ENCODE peak calls at places on chromosomes 3 and 15, in four cellular contexts. One of them, this sample, is unnamed.
A peak's percentile ranks its signal among the peaks of the same experiment; 100 is the strongest.

GRCh38 chr15:75199347-75199976 is 2.2 kb upstream of the C15orf39 start:
- DNase-seq in ovary: no peak
- DNase-seq in gastrocnemius medialis: no peak
- DNase-seq in A549: no peak
- DNase-seq in this sample: no peak

GRCh38 chr3:128623762-128624176 is 26.8 kb downstream of the RPN1 start:
- DNase-seq in A549: no peak
- DNase-seq in gastrocnemius medialis: no peak
- DNase-seq in ovary: no peak
- DNase-seq in this sample: no peak

GRCh38 chr15:48624700-48625099 is 20.8 kb downstream of the FBN1 start:
- DNase-seq in ovary: no peak
- DNase-seq in gastrocnemius medialis: no peak
- DNase-seq in A549: no peak
- DNase-seq in this sample: no peak

GRCh38 chr3:76811418-76811817 is 228.5 kb upstream of the ROBO2 start:
- DNase-seq in A549: no peak
- DNase-seq in gastrocnemius medialis: no peak
- DNase-seq in ovary: no peak
- DNase-seq in this sample: no peak

GRCh38 chr15:27486676-27487290 is 515.8 kb downstream of the GABRG3 start:
- DNase-seq in gastrocnemius medialis: no peak
- DNase-seq in A549: no peak
- DNase-seq in ovary: no peak
- DNase-seq in this sample: no peak

GRCh38 chr3:194773216-194773615 is 87.5 kb downstream of the FAM43A start:
- DNase-seq in A549: no peak
- DNase-seq in ovary: no peak
- DNase-seq in gastrocnemius medialis: no peak
- DNase-seq in this sample: peak; percentile 82

GRCh38 chr3:20141841-20142240 is 44.2 kb downstream of the SGO1 start:
- DNase-seq in A549: no peak
- DNase-seq in gastrocnemius medialis: peak; percentile 13
- DNase-seq in ovary: peak; percentile 25
- DNase-seq in this sample: no peak

GRCh38 chr3:12253944-12254343 is 34.9 kb upstream of the PPARG start:
- DNase-seq in ovary: no peak
- DNase-seq in A549: no peak
- DNase-seq in gastrocnemius medialis: no peak
- DNase-seq in this sample: no peak

GRCh38 chr15:77717592-77717991 is 84.9 kb upstream of the LINGO1 start:
- DNase-seq in A549: no peak
- DNase-seq in gastrocnemius medialis: no peak
- DNase-seq in ovary: no peak
- DNase-seq in this sample: no peak

GRCh38 chr3:195873971-195874370 is 34.4 kb downstream of the TNK2 start:
- DNase-seq in A549: no peak
- DNase-seq in gastrocnemius medialis: no peak
- DNase-seq in ovary: no peak
- DNase-seq in this sample: no peak

GRCh38 chr3:81749285-81749684 is 12.2 kb downstream of the GBE1 start:
- DNase-seq in ovary: no peak
- DNase-seq in gastrocnemius medialis: no peak
- DNase-seq in A549: no peak
- DNase-seq in this sample: no peak

GRCh38 chr3:5505163-5505562 is 317.7 kb downstream of the EDEM1 start:
- DNase-seq in A549: no peak
- DNase-seq in gastrocnemius medialis: no peak
- DNase-seq in ovary: no peak
- DNase-seq in this sample: no peak

GRCh38 chr15:47754312-47754711 is 37.0 kb downstream of the SEMA6D start:
- DNase-seq in A549: no peak
- DNase-seq in ovary: no peak
- DNase-seq in gastrocnemius medialis: no peak
- DNase-seq in this sample: no peak

GRCh38 chr3:127258733-127259132 is 29.1 kb downstream of the PRR20G start:
- DNase-seq in A549: no peak
- DNase-seq in gastrocnemius medialis: no peak
- DNase-seq in ovary: no peak
- DNase-seq in this sample: no peak

GRCh38 chr3:85161544-85161943 is 202.8 kb downstream of the CADM2 start:
- DNase-seq in ovary: no peak
- DNase-seq in A549: peak; percentile 8
- DNase-seq in gastrocnemius medialis: no peak
- DNase-seq in this sample: no peak

GRCh38 chr3:46904303-46905190 is 27.0 kb downstream of the PTH1R start:
- DNase-seq in gastrocnemius medialis: no peak
- DNase-seq in A549: no peak
- DNase-seq in ovary: no peak
- DNase-seq in this sample: no peak

GRCh38 chr3:48929358-48930035 is 10.9 kb downstream of the ARIH2 start:
- DNase-seq in ovary: no peak
- DNase-seq in A549: no peak
- DNase-seq in gastrocnemius medialis: no peak
- DNase-seq in this sample: no peak

GRCh38 chr3:134869153-134869726 is 74.2 kb downstream of the EPHB1 start:
- DNase-seq in gastrocnemius medialis: no peak
- DNase-seq in ovary: no peak
- DNase-seq in A549: no peak
- DNase-seq in this sample: no peak

GRCh38 chr15:60634815-60635214 is 155.9 kb upstream of the ICE2 start:
- DNase-seq in gastrocnemius medialis: no peak
- DNase-seq in ovary: no peak
- DNase-seq in A549: no peak
- DNase-seq in this sample: no peak

GRCh38 chr3:32996046-32996754 is 44.8 kb downstream of the CCR4 start:
- DNase-seq in gastrocnemius medialis: no peak
- DNase-seq in A549: no peak
- DNase-seq in ovary: no peak
- DNase-seq in this sample: no peak

GRCh38 chr3:142808103-142808917 is 80.6 kb downstream of the PCOLCE2 start:
- DNase-seq in gastrocnemius medialis: no peak
- DNase-seq in A549: peak; percentile 32
- DNase-seq in ovary: no peak
- DNase-seq in this sample: no peak

GRCh38 chr15:70475921-70476320 is 287.4 kb downstream of the UACA start:
- DNase-seq in A549: no peak
- DNase-seq in ovary: no peak
- DNase-seq in gastrocnemius medialis: no peak
- DNase-seq in this sample: no peak

GRCh38 chr15:70476441-70476840 is 286.9 kb downstream of the UACA start:
- DNase-seq in A549: no peak
- DNase-seq in gastrocnemius medialis: no peak
- DNase-seq in ovary: no peak
- DNase-seq in this sample: no peak

GRCh38 chr15:70478251-70478990 is 284.9 kb downstream of the UACA start:
- DNase-seq in A549: no peak
- DNase-seq in gastrocnemius medialis: no peak
- DNase-seq in ovary: no peak
- DNase-seq in this sample: no peak

GRCh38 chr15:70479056-70479455 is 284.3 kb downstream of the UACA start:
- DNase-seq in gastrocnemius medialis: no peak
- DNase-seq in ovary: no peak
- DNase-seq in A549: no peak
- DNase-seq in this sample: no peak

DNA sequence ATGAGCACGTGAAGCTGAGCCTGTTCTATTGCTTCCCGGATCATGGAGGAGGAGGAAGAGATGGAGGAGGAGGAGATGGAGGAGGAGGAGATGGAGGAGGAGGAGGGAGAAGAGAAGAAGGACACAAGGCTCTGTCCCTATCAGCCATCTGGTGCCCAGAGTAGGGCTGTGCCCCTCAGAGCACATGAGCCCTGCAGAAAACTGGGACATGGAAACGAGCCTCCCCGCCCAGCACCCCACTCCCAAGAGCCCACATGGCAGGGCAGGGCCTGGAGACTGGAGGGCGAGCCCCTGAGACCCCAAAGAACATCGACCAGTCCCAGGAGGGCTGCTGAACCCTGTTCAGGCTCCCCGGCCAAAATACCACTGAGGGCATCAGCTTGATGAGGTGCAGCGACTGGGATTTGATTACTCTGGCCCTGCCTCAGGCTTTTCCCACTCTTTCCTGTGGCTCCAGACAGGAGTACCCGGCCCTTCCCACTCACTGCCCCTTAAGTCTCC is 285.6 kb downstream of the UACA start:
- DNase-seq in ovary: no peak
- DNase-seq in gastrocnemius medialis: no peak
- DNase-seq in A549: no peak
- DNase-seq in this sample: no peak
- H3K4me1 ChIP-seq in ovary: peaks cover 2% of the 10 kb centered on the region
- H3K4me1 ChIP-seq in gastrocnemius medialis: peaks cover 24% of the 10 kb centered on the region
- H3K4me1 ChIP-seq in A549: peaks cover 41% of the 10 kb centered on the region
- H3K4me1 ChIP-seq in this sample: peaks cover 21% of the 10 kb centered on the region

GRCh38 chr15:26235148-26235769 is 372.1 kb upstream of the ATP10A start:
- DNase-seq in gastrocnemius medialis: no peak
- DNase-seq in A549: no peak
- DNase-seq in ovary: no peak
- DNase-seq in this sample: peak; percentile 30

GRCh38 chr15:26235864-26236263 is 372.7 kb upstream of the ATP10A start:
- DNase-seq in A549: no peak
- DNase-seq in ovary: no peak
- DNase-seq in gastrocnemius medialis: no peak
- DNase-seq in this sample: peak; percentile 36
- H3K4me3 ChIP-seq in A549: no peak overlapping the region
- H3K4me3 ChIP-seq in ovary: no peak overlapping the region
- H3K4me3 ChIP-seq in gastrocnemius medialis: no peak overlapping the region
- H3K4me3 ChIP-seq in this sample: no peak overlapping the region

DNA sequence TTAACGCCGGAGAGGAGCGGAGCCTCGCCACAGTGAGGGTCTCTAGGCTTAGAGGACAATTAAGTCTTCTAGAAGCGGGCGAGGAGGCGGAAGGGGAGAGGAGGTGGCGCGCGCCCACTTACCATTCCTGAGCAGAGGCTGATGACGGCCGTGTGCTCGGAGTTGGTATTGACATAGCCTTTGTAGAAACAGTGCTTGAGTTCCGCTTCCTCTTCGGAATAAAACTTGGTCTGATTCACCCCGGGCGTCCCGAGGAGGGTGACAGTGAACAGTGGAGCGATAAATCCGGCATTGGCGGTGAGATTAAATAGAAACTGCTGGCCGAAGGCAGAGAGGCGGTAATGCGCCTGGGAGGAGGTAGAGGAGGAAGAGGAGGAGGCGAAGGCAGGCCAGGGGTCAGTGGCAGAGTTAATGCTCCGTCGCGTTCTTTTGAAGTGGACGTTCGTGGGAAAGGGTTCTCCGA is 1.3 kb downstream of the ADAMTS9 start:
- DNase-seq in gastrocnemius medialis: peak; percentile 11
- DNase-seq in A549: peak; percentile 14
- DNase-seq in ovary: no peak
- DNase-seq in this sample: peak; percentile 71
- H3K27ac ChIP-seq in gastrocnemius medialis: peak overlapping the region; percentile 94
- H3K27ac ChIP-seq in A549: peak overlapping the region; percentile 13
- H3K27ac ChIP-seq in ovary: peak overlapping the region; percentile 96
- H3K27ac ChIP-seq in this sample: peak overlapping the region; percentile 98

GRCh38 chr3:188262488-188262887 is 108.5 kb downstream of the LPP start:
- DNase-seq in ovary: no peak
- DNase-seq in gastrocnemius medialis: no peak
- DNase-seq in A549: no peak
- DNase-seq in this sample: no peak
- H3K4me1 ChIP-seq in ovary: peaks cover 16% of the 10 kb centered on the region
- H3K4me1 ChIP-seq in gastrocnemius medialis: peaks cover 77% of the 10 kb centered on the region
- H3K4me1 ChIP-seq in A549: peaks cover 90% of the 10 kb centered on the region
- H3K4me1 ChIP-seq in this sample: peaks cover 90% of the 10 kb centered on the region

GRCh38 chr3:123522666-123523412 is 62.0 kb downstream of the HACD2 start:
- DNase-seq in ovary: no peak
- DNase-seq in A549: no peak
- DNase-seq in gastrocnemius medialis: peak; percentile 12
- DNase-seq in this sample: peak; percentile 59
- H3K4me3 ChIP-seq in ovary: no peak overlapping the region
- H3K4me3 ChIP-seq in A549: no peak overlapping the region
- H3K4me3 ChIP-seq in gastrocnemius medialis: no peak overlapping the region
- H3K4me3 ChIP-seq in this sample: no peak overlapping the region

GRCh38 chr3:126180477-126181397 is at the start of gene ALDH1L1:
- DNase-seq in ovary: peak; percentile 92
- DNase-seq in gastrocnemius medialis: peak; percentile 94
- DNase-seq in A549: no peak
- DNase-seq in this sample: peak; percentile 84

GRCh38 chr3:126186271-126186670 is 5.9 kb upstream of the ALDH1L1 start:
- DNase-seq in gastrocnemius medialis: no peak
- DNase-seq in A549: no peak
- DNase-seq in ovary: no peak
- DNase-seq in this sample: no peak

GRCh38 chr3:126184465-126185000 is 4.1 kb upstream of the ALDH1L1 start:
- DNase-seq in A549: no peak
- DNase-seq in gastrocnemius medialis: no peak
- DNase-seq in ovary: peak; percentile 55
- DNase-seq in this sample: no peak

GRCh38 chr3:126179825-126180476 is 435 bp downstream of the ALDH1L1 start:
- DNase-seq in A549: no peak
- DNase-seq in gastrocnemius medialis: peak; percentile 84
- DNase-seq in ovary: peak; percentile 82
- DNase-seq in this sample: peak; percentile 76

GRCh38 chr3:126181398-126181725 is 976 bp upstream of the ALDH1L1 start:
- DNase-seq in gastrocnemius medialis: peak; percentile 32
- DNase-seq in ovary: no peak
- DNase-seq in A549: no peak
- DNase-seq in this sample: no peak
- H3K27ac ChIP-seq in gastrocnemius medialis: peak overlapping the region; percentile 100
- H3K27ac ChIP-seq in ovary: peak overlapping the region; percentile 58
- H3K27ac ChIP-seq in A549: no peak overlapping the region
- H3K27ac ChIP-seq in this sample: peak overlapping the region; percentile 88

GRCh38 chr3:42505203-42505848 is 2.9 kb downstream of the VIPR1 start:
- DNase-seq in gastrocnemius medialis: no peak
- DNase-seq in ovary: no peak
- DNase-seq in A549: no peak
- DNase-seq in this sample: peak; percentile 50
- H3K4me1 ChIP-seq in gastrocnemius medialis: peaks cover 16% of the 10 kb centered on the region
- H3K4me1 ChIP-seq in ovary: peaks cover 2% of the 10 kb centered on the region
- H3K4me1 ChIP-seq in A549: no peaks in the 10 kb centered on the region
- H3K4me1 ChIP-seq in this sample: no peaks in the 10 kb centered on the region

GRCh38 chr3:51391566-51392300 is 648 bp downstream of the RBM15B start:
- DNase-seq in gastrocnemius medialis: no peak
- DNase-seq in A549: no peak
- DNase-seq in ovary: no peak
- DNase-seq in this sample: no peak

GRCh38 chr3:51393096-51393495 is 2.0 kb downstream of the RBM15B start:
- DNase-seq in gastrocnemius medialis: no peak
- DNase-seq in A549: no peak
- DNase-seq in ovary: no peak
- DNase-seq in this sample: no peak

GRCh38 chr3:51394541-51394940 is 3.5 kb downstream of the RBM15B start:
- DNase-seq in ovary: no peak
- DNase-seq in A549: no peak
- DNase-seq in gastrocnemius medialis: no peak
- DNase-seq in this sample: no peak

GRCh38 chr3:51392301-51393095 is 1.4 kb downstream of the RBM15B start:
- DNase-seq in A549: no peak
- DNase-seq in gastrocnemius medialis: no peak
- DNase-seq in ovary: no peak
- DNase-seq in this sample: no peak

DNA sequence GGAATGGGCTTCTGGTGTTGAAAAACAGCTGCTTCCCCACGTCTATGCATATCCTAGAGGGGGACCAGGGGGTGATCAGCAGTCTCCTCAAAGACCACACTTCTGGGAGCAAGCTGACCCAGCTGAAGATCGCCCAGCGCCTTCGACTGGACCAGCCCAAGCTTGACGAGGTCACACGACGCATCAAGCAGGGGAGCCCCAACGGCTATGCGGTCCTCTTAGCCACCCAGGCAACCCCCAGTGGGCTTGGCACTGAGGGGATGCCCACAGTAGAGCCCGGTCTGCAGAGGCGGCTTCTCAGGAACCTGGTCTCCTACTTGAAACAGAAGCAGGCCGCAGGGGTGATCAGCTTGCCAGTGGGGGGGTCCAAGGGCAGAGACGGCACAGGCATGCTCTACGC is 2.5 kb downstream of the RBM15B start:
- DNase-seq in ovary: no peak
- DNase-seq in A549: no peak
- DNase-seq in gastrocnemius medialis: no peak
- DNase-seq in this sample: no peak
- H3K4me3 ChIP-seq in ovary: no peak overlapping the region
- H3K4me3 ChIP-seq in A549: no peak overlapping the region
- H3K4me3 ChIP-seq in gastrocnemius medialis: no peak overlapping the region
- H3K4me3 ChIP-seq in this sample: no peak overlapping the region

This sample was measured in right atrium auricular region.